ENCODE peak calls at places on chromosomes 13 and 19, in four cellular contexts. One of them, this sample, is unnamed.

GRCh38 chr13:102830646-102831045 is 15.2 kb upstream of the ERCC5 start:
- DNase-seq in tibial nerve: no peak
- DNase-seq in upper lobe of right lung: no peak
- DNase-seq in thyroid gland: no peak
- DNase-seq in this sample: no peak

GRCh38 chr13:31179754-31180153 is 18.1 kb upstream of the HSPH1 start:
- DNase-seq in upper lobe of right lung: no peak
- DNase-seq in thyroid gland: no peak
- DNase-seq in tibial nerve: no peak
- DNase-seq in this sample: no peak

GRCh38 chr19:12872941-12873890 is 8.0 kb downstream of the DNASE2 start:
- DNase-seq in thyroid gland: peak; percentile 46
- DNase-seq in upper lobe of right lung: peak; percentile 82
- DNase-seq in tibial nerve: no peak
- DNase-seq in this sample: peak; percentile 95

GRCh38 chr13:108154421-108154858 is 60.9 kb downstream of the LIG4 start:
- DNase-seq in upper lobe of right lung: no peak
- DNase-seq in thyroid gland: peak; percentile 59
- DNase-seq in tibial nerve: no peak
- DNase-seq in this sample: peak; percentile 28

GRCh38 chr19:38263696-38264485 is 482 bp upstream of the SPINT2 start:
- DNase-seq in thyroid gland: peak; percentile 97
- DNase-seq in tibial nerve: no peak
- DNase-seq in upper lobe of right lung: peak; percentile 96
- DNase-seq in this sample: peak; percentile 97

GRCh38 chr19:10292206-10292788 is 2.5 kb downstream of the ICAM5 start:
- DNase-seq in tibial nerve: peak; percentile 47
- DNase-seq in upper lobe of right lung: peak; percentile 96
- DNase-seq in thyroid gland: peak; percentile 55
- DNase-seq in this sample: peak; percentile 85

GRCh38 chr13:76503756-76504155 is 382.4 kb downstream of the KCTD12 start:
- DNase-seq in upper lobe of right lung: no peak
- DNase-seq in thyroid gland: no peak
- DNase-seq in tibial nerve: no peak
- DNase-seq in this sample: no peak

GRCh38 chr19:20612711-20613316 is 47.2 kb upstream of the ZNF737 start:
- DNase-seq in upper lobe of right lung: no peak
- DNase-seq in thyroid gland: peak; percentile 21
- DNase-seq in tibial nerve: no peak
- DNase-seq in this sample: no peak

GRCh38 chr19:44694184-44694579 is 4.8 kb upstream of the CEACAM16 start:
- DNase-seq in tibial nerve: no peak
- DNase-seq in thyroid gland: no peak
- DNase-seq in upper lobe of right lung: no peak
- DNase-seq in this sample: no peak

GRCh38 chr19:50835785-50836542 is 2.6 kb upstream of the KLK15 start:
- DNase-seq in upper lobe of right lung: peak; percentile 89
- DNase-seq in thyroid gland: peak; percentile 92
- DNase-seq in tibial nerve: peak; percentile 26
- DNase-seq in this sample: peak; percentile 63

GRCh38 chr13:41267106-41267505 is 3.7 kb upstream of the MTRF1 start:
- DNase-seq in tibial nerve: no peak
- DNase-seq in thyroid gland: no peak
- DNase-seq in upper lobe of right lung: no peak
- DNase-seq in this sample: no peak

GRCh38 chr13:24060993-24061392 is 99.5 kb upstream of the SPATA13 start:
- DNase-seq in thyroid gland: no peak
- DNase-seq in tibial nerve: no peak
- DNase-seq in upper lobe of right lung: no peak
- DNase-seq in this sample: no peak

GRCh38 chr13:90552702-90553101 is 794.8 kb upstream of the MIR17HG start:
- DNase-seq in thyroid gland: no peak
- DNase-seq in tibial nerve: no peak
- DNase-seq in upper lobe of right lung: no peak
- DNase-seq in this sample: peak; percentile 30

GRCh38 chr19:17475541-17476115 is 5.3 kb downstream of the SLC27A1 start:
- DNase-seq in thyroid gland: peak; percentile 48
- DNase-seq in tibial nerve: peak; percentile 60
- DNase-seq in upper lobe of right lung: no peak
- DNase-seq in this sample: peak; percentile 25

GRCh38 chr13:60080871-60081270 is 82.9 kb downstream of the DIAPH3 start:
- DNase-seq in tibial nerve: no peak
- DNase-seq in upper lobe of right lung: no peak
- DNase-seq in thyroid gland: no peak
- DNase-seq in this sample: no peak

GRCh38 chr13:31794452-31794851 is 55.1 kb downstream of the RXFP2 start:
- DNase-seq in upper lobe of right lung: no peak
- DNase-seq in thyroid gland: no peak
- DNase-seq in tibial nerve: no peak
- DNase-seq in this sample: no peak

GRCh38 chr19:39335168-39335567 is 675 bp downstream of the GMFG start:
- DNase-seq in upper lobe of right lung: no peak
- DNase-seq in tibial nerve: no peak
- DNase-seq in thyroid gland: no peak
- DNase-seq in this sample: no peak

GRCh38 chr13:73248711-73249580 is 190.1 kb downstream of the KLF5 start:
- DNase-seq in thyroid gland: peak; percentile 62
- DNase-seq in tibial nerve: no peak
- DNase-seq in upper lobe of right lung: no peak
- DNase-seq in this sample: peak; percentile 95

GRCh38 chr13:35720690-35721554 is 244.4 kb upstream of the MAB21L1 start:
- DNase-seq in upper lobe of right lung: no peak
- DNase-seq in thyroid gland: peak; percentile 27
- DNase-seq in tibial nerve: no peak
- DNase-seq in this sample: peak; percentile 39

GRCh38 chr13:81487151-81487550 is 1146.2 kb upstream of the SPRY2 start:
- DNase-seq in thyroid gland: no peak
- DNase-seq in tibial nerve: no peak
- DNase-seq in upper lobe of right lung: no peak
- DNase-seq in this sample: peak; percentile 68

GRCh38 chr13:40313269-40314200 is 352.9 kb downstream of the FOXO1 start:
- DNase-seq in tibial nerve: no peak
- DNase-seq in thyroid gland: no peak
- DNase-seq in upper lobe of right lung: no peak
- DNase-seq in this sample: peak; percentile 26

GRCh38 chr13:69324109-69324886 is 783.3 kb upstream of the ATXN8OS start:
- DNase-seq in upper lobe of right lung: no peak
- DNase-seq in tibial nerve: no peak
- DNase-seq in thyroid gland: no peak
- DNase-seq in this sample: peak; percentile 37

GRCh38 chr19:16895467-16896097 is 6.8 kb downstream of the F2RL3 start:
- DNase-seq in upper lobe of right lung: no peak
- DNase-seq in thyroid gland: no peak
- DNase-seq in tibial nerve: no peak
- DNase-seq in this sample: no peak

GRCh38 chr13:101082441-101082840 is 333.9 kb downstream of the NALCN start:
- DNase-seq in upper lobe of right lung: no peak
- DNase-seq in tibial nerve: no peak
- DNase-seq in thyroid gland: no peak
- DNase-seq in this sample: no peak

GRCh38 chr13:113920606-113921306 is 53.1 kb downstream of the C13orf46 start:
- DNase-seq in thyroid gland: no peak
- DNase-seq in upper lobe of right lung: no peak
- DNase-seq in tibial nerve: no peak
- DNase-seq in this sample: no peak

GRCh38 chr19:47610546-47610894 is 1.6 kb downstream of the BICRA start:
- DNase-seq in tibial nerve: no peak
- DNase-seq in upper lobe of right lung: no peak
- DNase-seq in thyroid gland: no peak
- DNase-seq in this sample: no peak

GRCh38 chr19:47608908-47609879 is at the start of gene BICRA:
- DNase-seq in tibial nerve: peak; percentile 66
- DNase-seq in thyroid gland: peak; percentile 87
- DNase-seq in upper lobe of right lung: peak; percentile 94
- DNase-seq in this sample: peak; percentile 83

GRCh38 chr19:47609885-47610545 is 1.1 kb downstream of the BICRA start:
- DNase-seq in tibial nerve: no peak
- DNase-seq in thyroid gland: peak; percentile 47
- DNase-seq in upper lobe of right lung: peak; percentile 76
- DNase-seq in this sample: peak; percentile 40

GRCh38 chr19:47608074-47608907 is 643 bp upstream of the BICRA start:
- DNase-seq in thyroid gland: peak; percentile 94
- DNase-seq in upper lobe of right lung: peak; percentile 96
- DNase-seq in tibial nerve: peak; percentile 91
- DNase-seq in this sample: peak; percentile 95

GRCh38 chr19:47607564-47608073 is 1.3 kb upstream of the BICRA start:
- DNase-seq in upper lobe of right lung: no peak
- DNase-seq in tibial nerve: no peak
- DNase-seq in thyroid gland: no peak
- DNase-seq in this sample: no peak
- TF ChIP-seq CTCF in upper lobe of right lung: peak; percentile 31
- TF ChIP-seq CTCF in tibial nerve: no peak
- TF ChIP-seq CTCF in thyroid gland: no peak
- TF ChIP-seq CTCF in this sample: no peak

GRCh38 chr19:1017115-1017905 is 3.6 kb downstream of the TMEM259 start:
- DNase-seq in thyroid gland: no peak
- DNase-seq in tibial nerve: no peak
- DNase-seq in upper lobe of right lung: no peak
- DNase-seq in this sample: peak; percentile 86
- H3K4me3 ChIP-seq in thyroid gland: no peak overlapping the region
- H3K4me3 ChIP-seq in tibial nerve: no peak overlapping the region
- H3K4me3 ChIP-seq in upper lobe of right lung: no peak overlapping the region
- H3K4me3 ChIP-seq in this sample: peak overlapping the region; percentile 33

GRCh38 chr19:2317756-2318155 is 9.8 kb upstream of the LINGO3 start:
- DNase-seq in tibial nerve: no peak
- DNase-seq in upper lobe of right lung: no peak
- DNase-seq in thyroid gland: no peak
- DNase-seq in this sample: no peak
- TF ChIP-seq CTCF in tibial nerve: no peak
- TF ChIP-seq CTCF in upper lobe of right lung: no peak
- TF ChIP-seq CTCF in thyroid gland: no peak
- TF ChIP-seq CTCF in this sample: no peak

GRCh38 chr13:20161951-20162300 is 1.1 kb upstream of the GJA3 start:
- DNase-seq in tibial nerve: no peak
- DNase-seq in thyroid gland: no peak
- DNase-seq in upper lobe of right lung: no peak
- DNase-seq in this sample: no peak
- H3K4me3 ChIP-seq in tibial nerve: no peak overlapping the region
- H3K4me3 ChIP-seq in thyroid gland: no peak overlapping the region
- H3K4me3 ChIP-seq in upper lobe of right lung: no peak overlapping the region
- H3K4me3 ChIP-seq in this sample: no peak overlapping the region

GRCh38 chr19:41327076-41327475 is 17.1 kb downstream of the CCDC97 start:
- DNase-seq in tibial nerve: no peak
- DNase-seq in upper lobe of right lung: no peak
- DNase-seq in thyroid gland: no peak
- DNase-seq in this sample: peak; percentile 13

GRCh38 chr19:41328157-41328817 is 18.3 kb downstream of the CCDC97 start:
- DNase-seq in upper lobe of right lung: no peak
- DNase-seq in thyroid gland: no peak
- DNase-seq in tibial nerve: no peak
- DNase-seq in this sample: peak; percentile 39

GRCh38 chr19:41328818-41329220 is 18.8 kb downstream of the CCDC97 start:
- DNase-seq in thyroid gland: no peak
- DNase-seq in tibial nerve: no peak
- DNase-seq in upper lobe of right lung: no peak
- DNase-seq in this sample: no peak

GRCh38 chr19:41325947-41326706 is 16.2 kb downstream of the CCDC97 start:
- DNase-seq in tibial nerve: no peak
- DNase-seq in upper lobe of right lung: no peak
- DNase-seq in thyroid gland: peak; percentile 27
- DNase-seq in this sample: peak; percentile 39

DNA sequence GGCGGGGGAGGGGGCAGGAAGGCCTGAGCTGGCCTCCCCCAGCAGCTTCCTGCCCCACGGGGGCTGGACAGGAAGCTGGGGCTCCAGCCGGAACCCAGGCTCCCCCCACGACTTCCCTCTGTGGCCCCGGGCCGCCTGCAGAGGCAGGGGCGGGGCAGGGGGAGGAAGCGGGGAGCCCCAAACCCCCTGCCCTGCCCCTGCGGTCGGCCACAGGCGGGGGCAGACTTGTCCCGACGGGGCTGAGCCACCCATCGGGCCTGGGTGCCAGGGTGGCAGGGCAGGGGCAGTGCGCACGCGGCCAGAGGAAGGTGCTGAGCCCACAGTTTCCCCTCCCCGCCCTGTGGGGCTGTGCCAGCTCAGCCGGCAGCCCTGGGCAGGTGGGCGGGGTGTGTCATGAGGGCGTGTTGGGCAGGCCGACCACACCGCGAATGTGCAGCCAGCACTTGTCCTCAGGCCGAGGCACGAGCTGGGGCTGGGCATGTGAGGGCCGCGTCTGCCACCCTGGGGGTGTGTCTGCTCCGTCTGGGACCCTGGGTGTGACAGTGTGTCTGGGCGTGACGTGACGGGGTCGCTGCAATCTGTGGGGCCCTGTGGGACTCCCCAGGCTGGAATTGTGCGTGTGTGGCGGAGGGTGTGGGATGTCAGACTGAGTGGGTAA is 17.7 kb downstream of the CCDC97 start:
- DNase-seq in thyroid gland: peak; percentile 79
- DNase-seq in upper lobe of right lung: peak; percentile 96
- DNase-seq in tibial nerve: no peak
- DNase-seq in this sample: peak; percentile 94
- TF ChIP-seq CTCF in thyroid gland: no peak
- TF ChIP-seq CTCF in upper lobe of right lung: no peak
- TF ChIP-seq CTCF in tibial nerve: no peak
- TF ChIP-seq CTCF in this sample: no peak

This sample was measured in epithelial cell of esophagus.